ENCODE peak calls at places on chromosomes 4 and X, in four cellular contexts. J is HT1080; S is stimulated activated CD4-positive, alpha-beta T cell treated with anti-CD3 and anti-CD28 coated beads, Interleukin-12 subunit alpha, Interleukin-12 subunit beta, amount 100 ng/mL, for 48 hours; X is fibroblast of pulmonary artery. L is an unnamed sample.

GRCh38 chrX:49842603-49843002 is 13.5 kb downstream of the PAGE4 start:
- DNase-seq in J (no peak), S (no peak), X (no peak), L (peak)

GRCh38 chr4:148373093-148373492 is 69.1 kb downstream of the NR3C2 start:
- DNase-seq in J (no peak), S (no peak), X (no peak), L (no peak)

GRCh38 chr4:86401826-86402225 is 42.0 kb upstream of the MAPK10 start:
- DNase-seq in J (no peak), S (no peak), X (no peak), L (peak)

GRCh38 chr4:152278505-152279301 is 257.2 kb downstream of the FBXW7 start:
- DNase-seq in J (no peak), S (no peak), X (no peak), L (peak)

GRCh38 chr4:156968479-156968984 is 3.1 kb downstream of the PDGFC start:
- DNase-seq in J (peak), S (no peak), X (peak), L (peak)

GRCh38 chrX:349702-350101 is 31.1 kb upstream of the GTPBP6 start:
- DNase-seq in J (no peak), S (no peak), X (no peak), L (no peak)

GRCh38 chr4:52713456-52713937 is 37.7 kb downstream of the ERVMER34-1 start:
- DNase-seq in J (peak), S (no peak), X (no peak), L (no peak)

GRCh38 chrX:51332188-51332942 is at the start of gene NUDT10:
- DNase-seq in J (no peak), S (peak), X (peak), L (peak)

GRCh38 chr4:159134422-159134821 is 31.5 kb downstream of the RAPGEF2 start:
- DNase-seq in J (no peak), S (no peak), X (no peak), L (no peak)

GRCh38 chrX:38868941-38869378 is 67.7 kb downstream of the MID1IP1 start:
- DNase-seq in J (peak), S (no peak), X (peak), L (peak)

GRCh38 chrX:108091878-108092291 is 307 bp downstream of the ATG4A start:
- DNase-seq in J (no peak), S (peak), X (no peak), L (no peak)

GRCh38 chr4:73729534-73730165 is 10.7 kb upstream of the CXCL8 start:
- DNase-seq in J (peak), S (no peak), X (peak), L (peak)

GRCh38 chr4:157096439-157096838 is 20.5 kb downstream of the GLRB start:
- DNase-seq in J (no peak), S (no peak), X (peak), L (no peak)

L was measured in RPMI7951.